ENCODE peak calls at places on chromosomes 16 and 17, in six cellular contexts. D is A549, T is HepG2, I is K562, X is NB4, O is GM12878. E is an unnamed sample.

GRCh38 chr16:58756650-58757332 is 22.7 kb upstream of the GOT2 start:
- DNase-seq in D (no peak), T (no peak), I (no peak), X (no peak), O (no peak), E (no peak)

GRCh38 chr17:15406081-15406480 is 61.3 kb downstream of the CDRT4 start:
- DNase-seq in D (no peak), T (no peak), I (no peak), X (no peak), O (no peak), E (peak; percentile 41)

GRCh38 chr17:7043544-7044268 is at the start of gene SLC16A11:
- DNase-seq in D (no peak), T (no peak), I (no peak), X (peak; percentile 54), O (no peak), E (peak; percentile 42)

GRCh38 chr17:36600936-36601302 is 464 bp upstream of the MRM1 start:
- DNase-seq in D (no peak), T (no peak), I (no peak), X (no peak), O (no peak), E (no peak)

GRCh38 chr17:36752096-36752888 is 150.9 kb downstream of the MRM1 start:
- DNase-seq in D (no peak), T (no peak), I (no peak), X (no peak), O (no peak), E (no peak)

GRCh38 chr16:71807905-71808592 is 585 bp downstream of the AP1G1 start:
- DNase-seq in D (peak; percentile 29), T (no peak), I (peak; percentile 68), X (peak; percentile 55), O (no peak), E (peak; percentile 55)

GRCh38 chr17:38673714-38674012 is 1.1 kb downstream of the EPOP start:
- DNase-seq in D (peak; percentile 40), T (no peak), I (no peak), X (no peak), O (no peak), E (no peak)

GRCh38 chr16:51556694-51557327 is 405.7 kb upstream of the SALL1 start:
- DNase-seq in D (peak; percentile 79), T (no peak), I (no peak), X (peak; percentile 2), O (no peak), E (no peak)

GRCh38 chr17:30720013-30720471 is 104.5 kb downstream of the CRLF3 start:
- DNase-seq in D (no peak), T (no peak), I (no peak), X (no peak), O (no peak), E (no peak)

DNA sequence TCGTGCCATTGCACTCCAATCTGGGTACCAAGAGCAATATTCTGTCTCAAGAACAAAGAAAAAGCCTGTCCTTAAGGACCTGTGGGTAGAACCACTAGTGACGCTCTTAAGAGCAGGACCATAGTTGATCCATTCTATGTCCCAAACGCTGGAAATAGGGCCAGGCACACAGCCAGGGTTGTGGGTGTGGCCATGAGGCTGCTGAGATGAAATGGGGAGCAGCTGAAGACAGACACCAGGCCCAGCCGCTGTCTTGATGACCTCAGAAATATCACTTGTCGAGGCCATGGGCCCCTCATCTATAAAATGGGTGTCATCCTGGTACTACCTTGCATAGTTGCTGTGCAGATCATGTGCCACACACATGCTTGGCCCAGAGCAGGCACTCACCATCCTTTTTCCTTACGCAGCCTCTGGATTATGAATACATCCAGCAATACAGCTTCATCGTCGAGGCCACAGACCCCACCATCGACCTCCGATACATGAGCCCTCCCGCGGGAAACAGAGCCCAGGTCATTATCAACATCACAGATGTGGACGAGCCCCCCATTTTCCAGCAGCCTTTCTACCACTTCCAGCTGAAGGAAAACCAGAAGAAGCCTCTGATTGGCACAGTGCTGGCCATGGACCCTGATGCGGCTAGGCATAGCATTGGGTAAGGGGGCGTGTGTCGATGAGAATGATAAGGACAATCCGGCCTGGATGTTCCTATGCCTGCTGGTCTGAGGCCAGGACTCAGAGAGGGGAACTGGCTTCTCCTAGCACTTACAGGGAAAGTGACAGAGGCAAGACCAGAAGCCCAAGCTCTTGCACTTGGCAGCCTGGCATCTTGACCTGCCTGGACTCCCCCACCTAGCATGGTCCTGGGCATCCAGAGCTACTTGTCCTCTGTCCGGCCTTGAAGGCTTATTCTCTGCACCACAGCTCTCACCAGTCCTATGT is 25.5 kb downstream of the CDH5 start:
- DNase-seq in D (no peak), T (no peak), I (no peak), X (no peak), O (no peak), E (no peak)
- TF ChIP-seq MYC in D (no peak), T (no peak), I (no peak), X (no peak), O (no peak), E (no peak)

GRCh38 chr16:81615833-81616232 is 163.3 kb upstream of the PLCG2 start:
- DNase-seq in D (no peak), T (no peak), I (no peak), X (no peak), O (no peak), E (no peak)
- TF ChIP-seq MYC in D (no peak), T (no peak), I (no peak), X (no peak), O (no peak), E (no peak)

GRCh38 chr16:83676056-83676455 is 131.7 kb upstream of the HSBP1 start:
- DNase-seq in D (no peak), T (no peak), I (no peak), X (no peak), O (no peak), E (no peak)

GRCh38 chr16:83669456-83669855 is 138.3 kb upstream of the HSBP1 start:
- DNase-seq in D (no peak), T (no peak), I (no peak), X (no peak), O (no peak), E (no peak)

GRCh38 chr16:83680980-83681379 is 126.8 kb upstream of the HSBP1 start:
- DNase-seq in D (no peak), T (no peak), I (no peak), X (no peak), O (no peak), E (no peak)

DNA sequence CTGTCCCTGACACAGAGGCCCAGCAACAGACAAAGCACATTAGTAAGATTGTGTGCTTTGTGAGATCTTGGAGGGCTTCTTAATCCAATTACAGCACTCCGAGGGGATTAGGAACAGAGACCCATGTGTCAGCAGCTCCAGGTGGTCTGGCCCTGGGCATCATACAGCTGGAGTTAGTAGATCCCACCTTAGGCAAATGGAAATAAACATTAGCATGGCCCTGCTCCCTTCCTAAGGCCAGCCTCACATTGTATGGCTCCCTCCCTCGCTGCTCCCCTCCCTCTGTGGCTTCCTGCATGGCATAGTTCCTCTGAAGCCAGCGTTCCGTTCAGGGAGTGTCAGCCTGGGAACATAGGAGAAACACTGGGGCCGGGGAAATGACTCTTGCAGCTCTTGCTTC is 132.6 kb upstream of the HSBP1 start:
- DNase-seq in D (no peak), T (no peak), I (no peak), X (no peak), O (no peak), E (peak; percentile 11)
- TF ChIP-seq MYC in D (no peak), T (no peak), I (no peak), X (no peak), O (no peak), E (no peak)

GRCh38 chr16:2473999-2474876 is 689 bp upstream of the TBC1D24 start:
- DNase-seq in D (peak; percentile 72), T (no peak), I (peak; percentile 78), X (peak; percentile 74), O (no peak), E (peak; percentile 44)
- TF ChIP-seq MYC in D (peak; percentile 68), T (peak; percentile 49), I (no peak), X (peak; percentile 94), O (peak; percentile 47), E (no peak)

GRCh38 chr17:49450735-49451134 is 36.1 kb upstream of the PHB1 start:
- DNase-seq in D (no peak), T (no peak), I (no peak), X (peak; percentile 67), O (no peak), E (no peak)
- TF ChIP-seq MYC in D (no peak), T (no peak), I (no peak), X (no peak), O (no peak), E (no peak)